ENCODE peak calls at places on chromosomes 4 and X, in eight cellular contexts. One of them, this sample, is unnamed.

GRCh38 chr4:39655866-39656265 is 17.2 kb upstream of the SMIM14 start:
- DNase-seq in coronary artery: no peak
- DNase-seq in bronchial epithelial cell: no peak
- DNase-seq in AG04449: no peak
- DNase-seq in body of pancreas: peak; percentile 32
- DNase-seq in CD8-positive, alpha-beta T cell: no peak
- DNase-seq in tibial artery: peak; percentile 53
- DNase-seq in adrenal gland: peak; percentile 83
- DNase-seq in this sample: no peak

GRCh38 chr4:140249351-140249750 is 95.4 kb upstream of the MAML3 start:
- DNase-seq in bronchial epithelial cell: no peak
- DNase-seq in body of pancreas: no peak
- DNase-seq in adrenal gland: no peak
- DNase-seq in AG04449: no peak
- DNase-seq in CD8-positive, alpha-beta T cell: no peak
- DNase-seq in tibial artery: no peak
- DNase-seq in coronary artery: no peak
- DNase-seq in this sample: no peak

GRCh38 chrX:140503230-140503585 is 1.7 kb downstream of the SOX3 start:
- DNase-seq in adrenal gland: no peak
- DNase-seq in AG04449: no peak
- DNase-seq in tibial artery: no peak
- DNase-seq in bronchial epithelial cell: no peak
- DNase-seq in coronary artery: no peak
- DNase-seq in body of pancreas: no peak
- DNase-seq in CD8-positive, alpha-beta T cell: no peak
- DNase-seq in this sample: no peak

GRCh38 chr4:53309321-53310020 is 56.4 kb downstream of the SCFD2 start:
- DNase-seq in AG04449: no peak
- DNase-seq in bronchial epithelial cell: no peak
- DNase-seq in body of pancreas: no peak
- DNase-seq in coronary artery: no peak
- DNase-seq in adrenal gland: no peak
- DNase-seq in CD8-positive, alpha-beta T cell: no peak
- DNase-seq in tibial artery: no peak
- DNase-seq in this sample: no peak

GRCh38 chr4:59518005-59518823 is 1681.9 kb upstream of the ADGRL3 start:
- DNase-seq in CD8-positive, alpha-beta T cell: no peak
- DNase-seq in tibial artery: no peak
- DNase-seq in body of pancreas: no peak
- DNase-seq in adrenal gland: no peak
- DNase-seq in AG04449: no peak
- DNase-seq in coronary artery: no peak
- DNase-seq in bronchial epithelial cell: no peak
- DNase-seq in this sample: no peak

GRCh38 chr4:174450051-174450450 is 72.2 kb downstream of the HPGD start:
- DNase-seq in tibial artery: no peak
- DNase-seq in adrenal gland: no peak
- DNase-seq in bronchial epithelial cell: no peak
- DNase-seq in body of pancreas: no peak
- DNase-seq in AG04449: no peak
- DNase-seq in CD8-positive, alpha-beta T cell: no peak
- DNase-seq in coronary artery: no peak
- DNase-seq in this sample: no peak

GRCh38 chr4:163237856-163238255 is 71.2 kb upstream of the NAF1 start:
- DNase-seq in adrenal gland: no peak
- DNase-seq in body of pancreas: no peak
- DNase-seq in bronchial epithelial cell: no peak
- DNase-seq in CD8-positive, alpha-beta T cell: no peak
- DNase-seq in tibial artery: no peak
- DNase-seq in AG04449: no peak
- DNase-seq in coronary artery: no peak
- DNase-seq in this sample: no peak

GRCh38 chr4:139227729-139228404 is 50.8 kb upstream of the ELF2 start:
- DNase-seq in bronchial epithelial cell: no peak
- DNase-seq in tibial artery: no peak
- DNase-seq in coronary artery: no peak
- DNase-seq in CD8-positive, alpha-beta T cell: no peak
- DNase-seq in AG04449: no peak
- DNase-seq in body of pancreas: no peak
- DNase-seq in adrenal gland: no peak
- DNase-seq in this sample: peak; percentile 14

GRCh38 chrX:48579259-48579658 is 5.0 kb downstream of the RBM3 start:
- DNase-seq in coronary artery: no peak
- DNase-seq in tibial artery: no peak
- DNase-seq in CD8-positive, alpha-beta T cell: no peak
- DNase-seq in body of pancreas: no peak
- DNase-seq in adrenal gland: no peak
- DNase-seq in bronchial epithelial cell: peak; percentile 29
- DNase-seq in AG04449: no peak
- DNase-seq in this sample: no peak

GRCh38 chr4:67575232-67575888 is 16.8 kb downstream of the STAP1 start:
- DNase-seq in tibial artery: no peak
- DNase-seq in adrenal gland: no peak
- DNase-seq in coronary artery: no peak
- DNase-seq in bronchial epithelial cell: peak; percentile 49
- DNase-seq in AG04449: no peak
- DNase-seq in CD8-positive, alpha-beta T cell: no peak
- DNase-seq in body of pancreas: no peak
- DNase-seq in this sample: no peak

GRCh38 chrX:108735087-108735679 is 1.2 kb downstream of the IRS4 start:
- DNase-seq in body of pancreas: peak; percentile 24
- DNase-seq in bronchial epithelial cell: peak; percentile 1
- DNase-seq in AG04449: no peak
- DNase-seq in adrenal gland: no peak
- DNase-seq in CD8-positive, alpha-beta T cell: no peak
- DNase-seq in coronary artery: no peak
- DNase-seq in tibial artery: no peak
- DNase-seq in this sample: no peak

GRCh38 chr4:98601719-98602118 is 56.7 kb downstream of the TSPAN5 start:
- DNase-seq in AG04449: no peak
- DNase-seq in coronary artery: no peak
- DNase-seq in body of pancreas: no peak
- DNase-seq in bronchial epithelial cell: peak; percentile 86
- DNase-seq in adrenal gland: no peak
- DNase-seq in CD8-positive, alpha-beta T cell: no peak
- DNase-seq in tibial artery: no peak
- DNase-seq in this sample: no peak
- TF ChIP-seq CTCF in AG04449: no peak
- TF ChIP-seq CTCF in coronary artery: no peak
- TF ChIP-seq CTCF in body of pancreas: no peak
- TF ChIP-seq CTCF in bronchial epithelial cell: no peak
- TF ChIP-seq CTCF in adrenal gland: no peak
- TF ChIP-seq CTCF in CD8-positive, alpha-beta T cell: no peak
- TF ChIP-seq CTCF in tibial artery: no peak
- TF ChIP-seq CTCF in this sample: no peak

GRCh38 chr4:118835896-118836762 is at the start of gene SEC24D:
- DNase-seq in bronchial epithelial cell: peak; percentile 69
- DNase-seq in tibial artery: peak; percentile 85
- DNase-seq in AG04449: no peak
- DNase-seq in CD8-positive, alpha-beta T cell: peak; percentile 87
- DNase-seq in coronary artery: peak; percentile 91
- DNase-seq in adrenal gland: peak; percentile 87
- DNase-seq in body of pancreas: peak; percentile 89
- DNase-seq in this sample: peak; percentile 89
- TF ChIP-seq CTCF in bronchial epithelial cell: no peak
- TF ChIP-seq CTCF in tibial artery: peak; percentile 13
- TF ChIP-seq CTCF in AG04449: no peak
- TF ChIP-seq CTCF in CD8-positive, alpha-beta T cell: no peak
- TF ChIP-seq CTCF in coronary artery: no peak
- TF ChIP-seq CTCF in adrenal gland: peak; percentile 21
- TF ChIP-seq CTCF in body of pancreas: peak; percentile 29
- TF ChIP-seq CTCF in this sample: no peak

GRCh38 chrX:100413231-100413630 is 3.2 kb upstream of the PCDH19 start:
- DNase-seq in coronary artery: no peak
- DNase-seq in adrenal gland: peak; percentile 30
- DNase-seq in bronchial epithelial cell: peak; percentile 44
- DNase-seq in tibial artery: peak; percentile 43
- DNase-seq in body of pancreas: peak; percentile 55
- DNase-seq in CD8-positive, alpha-beta T cell: no peak
- DNase-seq in AG04449: no peak
- DNase-seq in this sample: peak; percentile 38
- TF ChIP-seq CTCF in coronary artery: no peak
- TF ChIP-seq CTCF in adrenal gland: peak; percentile 45
- TF ChIP-seq CTCF in bronchial epithelial cell: peak; percentile 31
- TF ChIP-seq CTCF in tibial artery: peak; percentile 35
- TF ChIP-seq CTCF in body of pancreas: peak; percentile 60
- TF ChIP-seq CTCF in CD8-positive, alpha-beta T cell: no peak
- TF ChIP-seq CTCF in AG04449: peak; percentile 13
- TF ChIP-seq CTCF in this sample: peak; percentile 24

GRCh38 chr4:128298129-128298758 is 10.6 kb upstream of the PGRMC2 start:
- DNase-seq in bronchial epithelial cell: no peak
- DNase-seq in CD8-positive, alpha-beta T cell: no peak
- DNase-seq in adrenal gland: no peak
- DNase-seq in body of pancreas: no peak
- DNase-seq in coronary artery: no peak
- DNase-seq in AG04449: no peak
- DNase-seq in tibial artery: no peak
- DNase-seq in this sample: no peak

GRCh38 chr4:128299848-128300247 is 12.2 kb upstream of the PGRMC2 start:
- DNase-seq in bronchial epithelial cell: no peak
- DNase-seq in CD8-positive, alpha-beta T cell: no peak
- DNase-seq in AG04449: no peak
- DNase-seq in coronary artery: no peak
- DNase-seq in body of pancreas: no peak
- DNase-seq in adrenal gland: no peak
- DNase-seq in tibial artery: no peak
- DNase-seq in this sample: no peak

GRCh38 chr4:128301979-128302378 is 14.4 kb upstream of the PGRMC2 start:
- DNase-seq in tibial artery: no peak
- DNase-seq in CD8-positive, alpha-beta T cell: no peak
- DNase-seq in AG04449: no peak
- DNase-seq in bronchial epithelial cell: no peak
- DNase-seq in coronary artery: no peak
- DNase-seq in adrenal gland: no peak
- DNase-seq in body of pancreas: no peak
- DNase-seq in this sample: no peak

GRCh38 chr4:128295255-128295654 is 7.6 kb upstream of the PGRMC2 start:
- DNase-seq in CD8-positive, alpha-beta T cell: no peak
- DNase-seq in AG04449: no peak
- DNase-seq in tibial artery: no peak
- DNase-seq in coronary artery: no peak
- DNase-seq in body of pancreas: no peak
- DNase-seq in bronchial epithelial cell: no peak
- DNase-seq in adrenal gland: no peak
- DNase-seq in this sample: no peak

GRCh38 chr4:128298852-128299251 is 11.2 kb upstream of the PGRMC2 start:
- DNase-seq in adrenal gland: no peak
- DNase-seq in coronary artery: no peak
- DNase-seq in CD8-positive, alpha-beta T cell: no peak
- DNase-seq in tibial artery: no peak
- DNase-seq in AG04449: no peak
- DNase-seq in body of pancreas: no peak
- DNase-seq in bronchial epithelial cell: no peak
- DNase-seq in this sample: no peak
- TF ChIP-seq CTCF in adrenal gland: no peak
- TF ChIP-seq CTCF in coronary artery: no peak
- TF ChIP-seq CTCF in CD8-positive, alpha-beta T cell: no peak
- TF ChIP-seq CTCF in tibial artery: no peak
- TF ChIP-seq CTCF in AG04449: no peak
- TF ChIP-seq CTCF in body of pancreas: peak; percentile 19
- TF ChIP-seq CTCF in bronchial epithelial cell: peak; percentile 2
- TF ChIP-seq CTCF in this sample: no peak

This sample was measured in Calu3.